ENCODE peak calls at places on chromosomes 5 and 9, in four cellular contexts. R is cardiac fibroblast, P is kidney, T is progenitor cell of endocrine pancreas. L is an unnamed sample.

GRCh38 chr5:149280802-149281201 is 9.1 kb downstream of the AFAP1L1 start:
- DNase-seq in R (no peak), T (no peak), P (no peak), L (no peak)

GRCh38 chr9:90054810-90055209 is 450.0 kb downstream of the GADD45G start:
- DNase-seq in P (no peak), R (no peak), T (no peak), L (no peak)

GRCh38 chr5:73437126-73438047 is 11.2 kb downstream of the FOXD1 start:
- DNase-seq in P (peak; percentile 87), T (peak; percentile 60), R (no peak), L (peak; percentile 77)

GRCh38 chr5:132086277-132086794 is 12.7 kb downstream of the CSF2 start:
- DNase-seq in R (peak; percentile 97), P (no peak), T (no peak), L (no peak)

GRCh38 chr9:5231212-5231611 is at the start of gene INSL4:
- DNase-seq in R (no peak), P (no peak), T (no peak), L (no peak)

GRCh38 chr9:96176901-96177718 is 124.9 kb downstream of the HSD17B3 start:
- DNase-seq in P (no peak), R (no peak), T (no peak), L (peak; percentile 23)

GRCh38 chr5:139984816-139985215 is 58.3 kb downstream of the NRG2 start:
- DNase-seq in R (no peak), P (no peak), T (no peak), L (no peak)

GRCh38 chr5:30918171-30918570 is 275.3 kb upstream of the CDH6 start:
- DNase-seq in P (no peak), T (no peak), R (no peak), L (no peak)

GRCh38 chr5:181186902-181187499 is 18.0 kb downstream of the TRIM7 start:
- DNase-seq in T (no peak), R (no peak), P (no peak), L (no peak)

GRCh38 chr9:35236692-35237091 is 74.9 kb downstream of the UNC13B start:
- DNase-seq in R (no peak), P (no peak), T (no peak), L (no peak)

GRCh38 chr5:170496629-170497028 is 7.2 kb upstream of the KCNIP1 start:
- DNase-seq in P (no peak), R (no peak), T (no peak), L (no peak)

GRCh38 chr9:125843646-125844045 is 96.5 kb downstream of the PBX3 start:
- DNase-seq in P (no peak), R (peak; percentile 50), T (no peak), L (no peak)

GRCh38 chr5:77101298-77101697 is 14.2 kb upstream of the ZBED3 start:
- DNase-seq in P (no peak), R (peak; percentile 29), T (no peak), L (no peak)

GRCh38 chr5:87081511-87082372 is 185.9 kb upstream of the RASA1 start:
- DNase-seq in R (no peak), P (no peak), T (no peak), L (no peak)

GRCh38 chr9:96050876-96051185 is 175.3 kb downstream of the ERCC6L2 start:
- DNase-seq in T (no peak), P (no peak), R (no peak), L (no peak)

GRCh38 chr5:124452389-124452788 is 294.1 kb downstream of the ZNF608 start:
- DNase-seq in T (no peak), P (no peak), R (no peak), L (no peak)

GRCh38 chr5:132962429-132962928 is 955 bp downstream of the AFF4 start:
- DNase-seq in R (peak; percentile 80), T (no peak), P (no peak), L (peak; percentile 20)

GRCh38 chr9:33101104-33101951 is 24.9 kb upstream of the SMU1 start:
- DNase-seq in R (peak; percentile 66), T (no peak), P (no peak), L (no peak)

GRCh38 chr9:19116391-19116790 is 10.9 kb downstream of the PLIN2 start:
- DNase-seq in T (no peak), R (peak; percentile 51), P (no peak), L (no peak)

GRCh38 chr9:126049896-126050604 is 276.6 kb upstream of the MVB12B start:
- DNase-seq in P (peak; percentile 46), R (no peak), T (no peak), L (no peak)

GRCh38 chr5:117414926-117415325 is 840.3 kb upstream of the SEMA6A start:
- DNase-seq in P (no peak), R (peak; percentile 17), T (no peak), L (no peak)

DNA sequence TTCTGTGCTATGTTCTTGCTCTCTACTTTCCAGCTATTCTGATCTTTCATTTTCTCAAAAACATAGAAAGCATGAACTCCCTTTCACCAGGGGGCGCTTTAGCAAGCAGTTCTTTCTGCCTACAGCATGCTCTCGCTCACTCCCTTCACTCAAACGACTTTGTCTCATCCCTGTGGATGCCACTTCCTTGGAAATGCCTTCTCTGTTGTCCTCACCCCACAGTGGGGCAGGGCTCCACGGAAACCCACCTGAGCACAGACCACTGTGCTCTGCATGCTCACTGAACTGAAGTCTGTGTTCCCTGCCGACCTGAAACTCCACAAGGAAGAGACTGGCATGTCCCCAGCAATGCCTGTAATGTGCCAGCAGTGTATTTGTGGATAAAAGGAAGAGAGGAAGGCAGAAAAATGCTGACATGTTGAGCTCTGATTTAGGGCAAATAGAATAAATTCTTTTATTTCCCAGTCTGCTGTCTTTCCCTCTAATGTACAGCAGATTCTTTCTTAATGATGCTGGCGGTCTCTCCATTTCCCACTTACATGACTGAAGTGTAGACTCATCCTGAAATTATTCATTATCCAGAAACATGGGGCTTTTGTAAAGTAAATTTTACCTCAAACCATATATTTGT is 4.9 kb upstream of the ROR2 start:
- DNase-seq in T (peak; percentile 39), R (peak; percentile 78), P (no peak), L (peak; percentile 72)
- TF ChIP-seq CTCF in T (peak; percentile 76), R (peak; percentile 71), P (peak; percentile 39), L (peak; percentile 59)

GRCh38 chr5:114018178-114018577 is 343.7 kb upstream of the KCNN2 start:
- DNase-seq in P (no peak), R (no peak), T (no peak), L (no peak)
- TF ChIP-seq CTCF in P (no peak), R (no peak), T (peak; percentile 44), L (peak; percentile 36)

GRCh38 chr9:68575821-68576220 is 35.1 kb upstream of the TMEM252 start:
- DNase-seq in P (no peak), T (no peak), R (no peak), L (no peak)

GRCh38 chr9:68577778-68578591 is 37.3 kb upstream of the TMEM252 start:
- DNase-seq in T (no peak), P (no peak), R (no peak), L (no peak)

DNA sequence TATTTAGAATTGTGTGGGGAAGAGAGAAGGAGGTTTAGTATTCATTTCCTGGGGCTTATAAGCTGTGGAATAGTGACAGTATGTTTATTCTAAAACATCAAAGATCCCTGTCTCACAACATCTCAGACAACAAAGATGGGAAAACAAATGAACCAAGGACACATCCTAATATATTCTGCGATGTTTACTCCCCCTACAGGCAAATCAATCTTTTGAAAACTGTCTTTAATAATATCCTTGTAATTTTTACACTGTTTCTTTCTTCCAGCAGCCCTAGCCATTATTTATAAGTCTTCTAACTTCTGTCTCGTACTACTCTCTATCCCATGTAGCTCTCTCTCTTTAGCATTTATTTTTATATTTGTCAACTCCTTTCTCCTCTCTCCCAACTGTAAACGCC is 33.5 kb upstream of the TMEM252 start:
- DNase-seq in T (no peak), P (no peak), R (no peak), L (no peak)
- TF ChIP-seq CTCF in T (no peak), P (no peak), R (peak; percentile 18), L (no peak)

DNA sequence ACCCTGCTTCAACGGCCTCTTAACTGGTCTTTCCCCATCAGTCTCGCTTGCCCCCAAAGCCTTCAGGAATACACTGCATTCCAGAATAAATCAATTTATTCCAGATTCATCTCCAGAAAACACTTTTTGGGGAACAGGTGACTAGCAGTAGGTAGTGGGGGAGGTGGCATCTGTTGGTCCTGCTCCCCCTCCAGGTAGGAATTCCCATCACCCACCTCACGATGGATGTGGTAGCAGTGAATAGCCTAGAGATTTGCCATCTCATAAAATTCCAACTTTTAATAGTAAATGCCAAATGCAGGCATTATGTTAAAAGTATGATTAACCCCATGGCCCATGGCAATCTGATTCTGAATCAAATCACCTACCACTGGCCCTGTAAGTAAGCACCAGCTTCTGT is 142.7 kb downstream of the MED27 start:
- DNase-seq in P (no peak), T (no peak), R (no peak), L (no peak)
- TF ChIP-seq CTCF in P (no peak), T (no peak), R (no peak), L (no peak)

GRCh38 chr5:179342577-179342976 is 2.7 kb downstream of the ADAMTS2 start:
- DNase-seq in R (peak; percentile 78), P (peak; percentile 79), T (no peak), L (peak; percentile 50)
- TF ChIP-seq CTCF in R (peak; percentile 67), P (no peak), T (no peak), L (no peak)

GRCh38 chr5:65858316-65858715 is 68.1 kb upstream of the ERBIN start:
- DNase-seq in R (no peak), P (no peak), T (no peak), L (no peak)
- TF ChIP-seq CTCF in R (no peak), P (no peak), T (no peak), L (no peak)

DNA sequence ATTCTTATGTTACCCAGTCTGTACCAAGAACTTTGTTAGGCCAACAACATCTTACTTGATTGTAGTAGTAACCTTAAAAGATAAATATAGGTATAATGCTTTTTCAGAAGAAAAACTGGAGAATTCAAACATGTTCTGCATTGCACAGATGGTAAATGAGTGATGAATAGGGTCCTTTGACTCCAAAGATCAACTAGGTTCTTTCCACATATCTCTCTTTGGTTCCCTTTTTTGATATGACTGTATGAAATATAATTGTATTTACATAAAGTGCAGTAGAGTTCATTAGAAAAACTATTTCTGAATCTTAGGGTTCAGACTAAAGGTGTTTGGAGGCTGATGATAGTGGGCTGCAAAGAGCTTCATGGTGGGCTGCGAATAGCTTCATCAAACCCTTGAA is 150.5 kb upstream of the CDKN2B start:
- DNase-seq in T (no peak), P (no peak), R (no peak), L (no peak)
- TF ChIP-seq CTCF in T (no peak), P (no peak), R (no peak), L (no peak)

DNA sequence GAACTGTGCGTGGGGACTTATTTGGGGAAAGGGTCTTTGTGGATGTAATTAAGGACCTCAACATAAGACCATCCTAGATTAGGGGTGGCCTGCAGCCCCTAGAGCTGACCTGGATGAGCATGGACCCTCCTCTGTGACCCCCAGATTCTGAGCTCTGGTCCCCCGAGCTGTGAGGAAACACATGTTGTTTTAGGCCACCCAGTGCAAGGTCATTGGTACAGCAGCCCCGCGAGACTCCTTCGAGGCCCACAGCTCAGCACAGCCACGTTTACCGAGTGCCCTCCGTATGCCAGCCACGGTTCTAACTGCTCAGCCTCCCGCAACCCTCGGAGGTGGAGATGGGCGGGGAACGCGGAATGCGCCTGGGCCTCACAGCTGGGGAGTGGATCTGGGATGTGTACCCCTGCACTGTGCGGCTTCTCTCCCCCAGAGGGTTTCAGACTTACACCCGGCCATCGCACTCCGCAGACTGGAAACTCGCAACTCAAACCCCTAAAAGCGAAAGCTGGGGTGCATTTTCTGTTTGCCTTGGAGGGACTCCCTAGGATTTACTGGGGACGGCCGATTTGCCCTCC is 4.5 kb upstream of the GPSM1 start:
- DNase-seq in T (no peak), P (peak; percentile 52), R (no peak), L (no peak)
- TF ChIP-seq CTCF in T (no peak), P (no peak), R (no peak), L (no peak)